ENCODE peak calls at places on chromosomes 5 and 9, in six cellular contexts. O, D, K, C, Z and H are unnamed samples.

GRCh38 chr5:53825016-53825415 is 264.6 kb downstream of the NDUFS4 start:
- DNase-seq in O (no peak), D (no peak), K (no peak), C (no peak), Z (no peak), H (no peak)

GRCh38 chr9:37412431-37413151 is 9.9 kb upstream of the GRHPR start:
- DNase-seq in O (no peak), D (no peak), K (no peak), C (no peak), Z (no peak), H (no peak)

GRCh38 chr5:72523960-72524582 is 16.9 kb upstream of the ZNF366 start:
- DNase-seq in O (peak; percentile 83), D (peak; percentile 25), K (peak; percentile 52), C (peak; percentile 89), Z (no peak), H (peak; percentile 88)

GRCh38 chr9:112341741-112342140 is 8.3 kb upstream of the PTBP3 start:
- DNase-seq in O (peak; percentile 49), D (peak; percentile 52), K (no peak), C (no peak), Z (no peak), H (no peak)

GRCh38 chr5:171272996-171273970 is 35.8 kb upstream of the TLX3 start:
- DNase-seq in O (peak; percentile 55), D (peak; percentile 25), K (no peak), C (peak; percentile 12), Z (peak; percentile 13), H (peak; percentile 45)

GRCh38 chr9:33346564-33346963 is 55.8 kb downstream of the AQP7 start:
- DNase-seq in O (no peak), D (no peak), K (no peak), C (no peak), Z (no peak), H (no peak)

GRCh38 chr5:133245191-133246052 is 193.6 kb downstream of the HSPA4 start:
- DNase-seq in O (peak; percentile 95), D (peak; percentile 40), K (no peak), C (peak; percentile 44), Z (peak; percentile 69), H (peak; percentile 76)

GRCh38 chr5:125575561-125576504 is 829.4 kb upstream of the ZNF608 start:
- DNase-seq in O (no peak), D (no peak), K (no peak), C (peak; percentile 35), Z (no peak), H (no peak)

GRCh38 chr9:114880276-114880891 is 50.0 kb downstream of the TNFSF8 start:
- DNase-seq in O (no peak), D (no peak), K (no peak), C (peak; percentile 67), Z (no peak), H (peak; percentile 37)

GRCh38 chr5:178207183-178207916 is 3.0 kb downstream of the HNRNPAB start:
- DNase-seq in O (peak; percentile 31), D (peak; percentile 32), K (no peak), C (peak; percentile 75), Z (no peak), H (no peak)

GRCh38 chr9:89531766-89532165 is 33.9 kb upstream of the SEMA4D start:
- DNase-seq in O (no peak), D (no peak), K (no peak), C (no peak), Z (no peak), H (no peak)

GRCh38 chr9:3873818-3874217 is 348.0 kb upstream of the RFX3 start:
- DNase-seq in O (no peak), D (no peak), K (no peak), C (no peak), Z (no peak), H (no peak)

GRCh38 chr5:123735384-123735783 is 223.4 kb downstream of the CSNK1G3 start:
- DNase-seq in O (no peak), D (no peak), K (no peak), C (no peak), Z (no peak), H (no peak)

GRCh38 chr9:115015018-115015635 is 84.7 kb upstream of the TNFSF8 start:
- DNase-seq in O (peak; percentile 64), D (peak; percentile 7), K (no peak), C (peak; percentile 26), Z (peak; percentile 23), H (peak; percentile 57)

GRCh38 chr5:1445313-1445894 is at the start of gene SLC6A3:
- DNase-seq in O (no peak), D (no peak), K (no peak), C (no peak), Z (peak; percentile 75), H (no peak)

GRCh38 chr9:126071076-126071750 is 255.4 kb upstream of the MVB12B start:
- DNase-seq in O (no peak), D (no peak), K (no peak), C (no peak), Z (no peak), H (no peak)

GRCh38 chr9:73162987-73163763 is 11.5 kb downstream of the ANXA1 start:
- DNase-seq in O (no peak), D (no peak), K (no peak), C (no peak), Z (no peak), H (no peak)

GRCh38 chr9:137743695-137744094 is 124.9 kb downstream of the EHMT1 start:
- DNase-seq in O (no peak), D (no peak), K (no peak), C (no peak), Z (no peak), H (no peak)

DNA sequence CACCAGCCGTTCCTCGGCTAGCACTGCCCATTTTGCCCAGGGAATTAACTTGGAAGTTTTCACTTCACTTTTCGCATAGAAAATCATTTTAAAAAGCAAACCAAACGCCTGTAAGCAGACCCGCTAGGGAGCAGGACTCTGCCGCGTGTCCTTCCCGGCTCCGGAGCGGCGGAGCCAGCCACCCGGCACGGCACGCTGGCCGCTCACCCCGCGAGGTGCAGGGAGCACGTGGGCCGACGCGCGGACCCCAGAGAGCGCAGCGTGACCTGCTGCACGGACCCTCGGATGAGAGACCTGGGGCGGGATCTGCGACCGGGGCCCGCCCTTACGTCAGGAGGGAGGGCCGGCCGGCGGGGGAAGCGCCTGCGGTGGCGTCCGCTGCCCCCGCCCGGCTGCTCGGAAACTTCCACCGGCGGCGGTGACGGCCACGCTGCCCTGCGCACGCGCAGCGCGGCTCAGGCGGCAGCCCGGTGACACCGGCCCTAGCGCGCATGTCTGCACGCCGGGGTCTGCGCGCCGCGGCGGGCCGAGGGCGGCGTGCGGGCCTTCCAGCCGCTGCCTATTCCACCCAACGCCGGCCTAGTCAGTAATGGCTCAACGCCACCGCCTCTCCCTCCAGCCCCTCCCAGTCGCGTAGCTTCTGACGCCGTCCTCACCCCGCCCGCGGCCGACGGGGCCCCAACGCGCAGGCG is 504 bp upstream of the TENT4A start:
- DNase-seq in O (peak; percentile 98), D (peak; percentile 92), K (peak; percentile 72), C (peak; percentile 98), Z (peak; percentile 93), H (peak; percentile 97)
- TF ChIP-seq POLR2A in O (peak; percentile 68), D (no peak), K (peak; percentile 75), C (peak; percentile 83), Z (peak; percentile 87), H (peak; percentile 78)

GRCh38 chr5:17374157-17374556 is 123.9 kb upstream of the TAF11L2 start:
- DNase-seq in O (peak; percentile 92), D (no peak), K (no peak), C (no peak), Z (no peak), H (no peak)

GRCh38 chr5:17381926-17382325 is 116.1 kb upstream of the TAF11L2 start:
- DNase-seq in O (no peak), D (no peak), K (no peak), C (no peak), Z (no peak), H (peak; percentile 53)

GRCh38 chr5:17379188-17379951 is 118.7 kb upstream of the TAF11L2 start:
- DNase-seq in O (no peak), D (no peak), K (no peak), C (no peak), Z (no peak), H (no peak)

GRCh38 chr5:17374973-17375844 is 122.8 kb upstream of the TAF11L2 start:
- DNase-seq in O (peak; percentile 95), D (peak; percentile 21), K (no peak), C (no peak), Z (no peak), H (no peak)

DNA sequence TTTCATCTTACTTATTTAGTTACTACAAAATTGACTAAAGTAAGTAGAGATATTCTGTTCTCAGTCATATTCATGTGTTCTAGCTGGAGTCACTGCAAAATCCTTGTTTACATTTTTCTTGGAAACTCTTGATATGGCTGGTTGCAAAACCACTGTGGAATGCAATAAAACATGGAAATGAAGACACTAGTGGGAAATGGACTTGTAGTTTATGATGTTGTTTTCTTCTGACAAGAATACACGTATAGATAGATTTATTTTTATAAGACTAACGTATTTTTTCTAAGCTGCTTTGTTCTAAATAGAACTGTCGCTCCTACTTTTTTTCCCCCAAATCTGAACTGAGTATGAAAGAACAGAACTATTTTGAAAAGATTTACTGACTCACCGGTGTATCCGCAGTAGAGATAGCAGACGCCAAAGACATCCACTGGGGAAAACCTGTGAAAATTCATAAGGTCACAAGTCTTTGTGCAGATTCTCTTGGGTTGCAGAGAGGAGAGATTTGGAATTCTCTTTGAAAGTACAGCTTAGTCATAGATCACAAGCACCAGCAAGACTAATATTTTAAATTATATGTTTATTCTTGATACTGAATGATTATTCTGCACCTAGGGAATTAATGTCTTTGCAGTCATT is 119.6 kb upstream of the TAF11L2 start:
- DNase-seq in O (peak; percentile 74), D (no peak), K (no peak), C (no peak), Z (no peak), H (no peak)
- TF ChIP-seq MYC in O (no peak), D (no peak), K (no peak), C (no peak), Z (no peak), H (no peak)

DNA sequence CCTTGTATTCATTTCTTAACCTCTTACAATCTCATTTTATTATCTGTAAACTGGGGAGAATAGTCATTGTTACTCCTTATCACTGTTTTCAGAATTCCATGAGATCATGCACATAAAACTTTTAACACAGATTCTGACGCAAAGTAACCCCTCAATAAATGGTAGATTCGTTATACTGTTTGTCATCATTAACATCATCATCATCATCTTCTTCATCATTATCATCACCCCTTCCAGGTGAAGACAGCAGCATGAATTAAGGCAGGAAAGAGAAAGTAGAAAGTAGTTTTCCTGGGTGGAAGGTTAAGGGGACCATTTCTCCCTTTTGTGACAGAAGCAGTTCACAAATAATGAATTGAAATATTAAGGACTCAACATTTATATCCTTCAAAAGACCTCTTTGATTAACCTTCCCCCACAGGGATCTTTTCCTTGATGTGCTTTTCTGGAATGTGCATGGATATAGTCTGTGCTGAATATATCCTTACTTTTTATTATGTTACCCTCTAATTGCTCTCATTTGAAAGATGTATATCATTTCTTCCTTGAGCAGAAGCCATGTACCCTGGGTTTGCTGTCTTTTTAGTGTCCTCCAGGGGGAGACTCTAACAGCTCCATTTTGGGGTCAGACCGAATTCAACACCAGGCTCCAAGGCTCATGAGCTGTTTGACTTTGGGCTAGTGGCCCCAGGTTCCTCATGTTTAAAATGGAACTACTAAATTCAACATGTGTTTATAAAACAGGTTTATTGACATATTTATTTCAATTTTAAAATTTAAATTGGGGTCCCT is 1029.9 kb upstream of the WWC1 start:
- DNase-seq in O (peak; percentile 26), D (no peak), K (no peak), C (no peak), Z (no peak), H (peak; percentile 21)
- TF ChIP-seq CTCF in O (peak; percentile 41), D (no peak), K (peak; percentile 27), C (peak; percentile 17), Z (no peak), H (peak; percentile 31)

GRCh38 chr5:165304193-165304820 is 1798.9 kb downstream of the MAT2B start:
- DNase-seq in O (no peak), D (no peak), K (no peak), C (no peak), Z (no peak), H (no peak)

GRCh38 chr5:165310031-165310430 is 1804.6 kb downstream of the MAT2B start:
- DNase-seq in O (no peak), D (no peak), K (no peak), C (no peak), Z (no peak), H (no peak)

GRCh38 chr5:165309446-165309845 is 1804.0 kb downstream of the MAT2B start:
- DNase-seq in O (no peak), D (no peak), K (no peak), C (no peak), Z (no peak), H (no peak)
- TF ChIP-seq POLR2A in O (no peak), D (no peak), K (no peak), C (no peak), Z (no peak), H (no peak)